ENCODE peak calls at places on chromosomes 1 and 21, in seven cellular contexts. M is midbrain; B is lower lobe of right lung; Y is NCI-H1436; I is ELF-1; V is stimulated activated CD8-positive, alpha-beta memory T cell treated with anti-CD3 and anti-CD28 coated beads, Interleukin-15, amount 100 ng/mL, for 48 hours; Q is GM10248. L is an unnamed sample.

GRCh38 chr21:21213297-21213696 is 215.1 kb downstream of the NCAM2 start:
- DNase-seq in M (no peak), B (no peak), V (no peak), Q (no peak), I (no peak), Y (no peak), L (no peak)

GRCh38 chr1:231563253-231563652 is 34.8 kb downstream of the TSNAX start:
- DNase-seq in M (no peak), Y (no peak), V (no peak), B (no peak), Q (no peak), I (no peak), L (no peak)

GRCh38 chr1:67988066-67988465 is 62.4 kb downstream of the DIRAS3 start:
- DNase-seq in Q (no peak), M (no peak), V (no peak), B (no peak), I (no peak), Y (no peak), L (no peak)

GRCh38 chr1:3717041-3717714 is 35.1 kb upstream of the CCDC27 start:
- DNase-seq in Q (no peak), B (no peak), I (no peak), V (no peak), Y (peak), M (no peak), L (no peak)

GRCh38 chr1:228416217-228416971 is at the start of gene TRIM17:
- DNase-seq in M (no peak), V (no peak), I (peak), B (no peak), Q (no peak), Y (peak), L (no peak)

GRCh38 chr21:37064841-37065240 is 8.0 kb downstream of the PIGP start:
- DNase-seq in V (no peak), Y (no peak), M (no peak), I (no peak), Q (no peak), B (no peak), L (no peak)

GRCh38 chr1:19547814-19548213 is 62.5 kb upstream of the CAPZB start:
- DNase-seq in M (no peak), B (no peak), Y (no peak), V (no peak), Q (no peak), I (no peak), L (no peak)

GRCh38 chr1:171486048-171486519 is 754 bp downstream of the PRRC2C start:
- DNase-seq in B (no peak), M (peak), Q (peak), V (peak), Y (peak), I (peak), L (peak)

GRCh38 chr1:31765041-31765467 is 914 bp upstream of the ADGRB2 start:
- DNase-seq in B (no peak), Q (no peak), Y (peak), I (peak), V (no peak), M (peak), L (peak)

GRCh38 chr1:17668638-17669175 is 86.4 kb upstream of the ACTL8 start:
- DNase-seq in V (no peak), Y (no peak), Q (no peak), B (no peak), I (no peak), M (no peak), L (no peak)

GRCh38 chr1:241271427-241271826 is 85.6 kb downstream of the RGS7 start:
- DNase-seq in B (no peak), Q (no peak), Y (no peak), M (no peak), V (no peak), I (peak), L (no peak)

GRCh38 chr1:225694151-225694603 is 41.3 kb upstream of the ENAH start:
- DNase-seq in B (no peak), I (peak), V (no peak), M (no peak), Q (no peak), Y (no peak), L (no peak)

GRCh38 chr1:222104661-222105392 is 362.9 kb upstream of the DUSP10 start:
- DNase-seq in M (no peak), I (peak), Y (peak), B (no peak), V (no peak), Q (no peak), L (no peak)

GRCh38 chr1:236979149-236979890 is 24.9 kb downstream of the MT1HL1 start:
- DNase-seq in B (no peak), Q (no peak), Y (no peak), I (no peak), M (no peak), V (no peak), L (no peak)

GRCh38 chr1:6350416-6351088 is 43.0 kb downstream of the ACOT7 start:
- DNase-seq in I (no peak), V (no peak), Q (no peak), B (peak), M (peak), Y (no peak), L (no peak)

GRCh38 chr1:235741294-235741693 is 91.7 kb upstream of the GNG4 start:
- DNase-seq in Q (no peak), M (no peak), B (no peak), Y (no peak), V (no peak), I (no peak), L (no peak)

GRCh38 chr1:211947396-211948295 is 87.7 kb downstream of the INTS7 start:
- DNase-seq in Q (no peak), Y (peak), I (peak), B (no peak), M (no peak), V (no peak), L (no peak)

GRCh38 chr21:33984021-33984481 is 68.4 kb upstream of the ATP5PO start:
- DNase-seq in Q (peak), I (no peak), M (no peak), V (no peak), Y (no peak), B (no peak), L (peak)

GRCh38 chr1:162405800-162406199 is 6.1 kb downstream of the SH2D1B start:
- DNase-seq in M (no peak), Q (no peak), B (no peak), V (no peak), I (no peak), Y (no peak), L (no peak)

GRCh38 chr1:93196591-93196990 is 16.1 kb downstream of the CCDC18 start:
- DNase-seq in M (no peak), I (no peak), B (no peak), V (no peak), Y (no peak), Q (no peak), L (no peak)

GRCh38 chr1:180252638-180253536 is 22.8 kb downstream of the LHX4 start:
- DNase-seq in B (peak), V (peak), I (peak), Y (peak), M (peak), Q (peak), L (peak)

GRCh38 chr1:22234631-22235030 is 91.7 kb upstream of the WNT4 start:
- DNase-seq in Y (no peak), M (no peak), Q (no peak), I (no peak), V (no peak), B (no peak), L (no peak)

GRCh38 chr1:232597721-232598120 is 32.2 kb downstream of the SIPA1L2 start:
- DNase-seq in Y (no peak), B (no peak), Q (no peak), V (no peak), I (no peak), M (no peak), L (peak)

GRCh38 chr1:45221716-45222115 is 15.3 kb upstream of the ZSWIM5 start:
- DNase-seq in Y (no peak), V (no peak), I (peak), M (no peak), Q (no peak), B (no peak), L (no peak)

GRCh38 chr1:245332513-245332912 is 177.7 kb downstream of the KIF26B start:
- DNase-seq in M (no peak), Q (no peak), I (no peak), Y (no peak), B (no peak), V (peak), L (no peak)

GRCh38 chr1:203996126-203996525 is 76.8 kb upstream of the SOX13 start:
- DNase-seq in B (no peak), M (peak), V (no peak), I (peak), Y (peak), Q (no peak), L (no peak)

GRCh38 chr1:39625462-39626273 is 13.8 kb downstream of the HEYL start:
- DNase-seq in V (no peak), I (no peak), M (peak), B (peak), Q (no peak), Y (no peak), L (no peak)